ENCODE peak calls at places on chromosome 10, in eight cellular contexts. Z is GDM1; L is fibroblast of lung; N is stimulated activated CD4-positive, alpha-beta T cell treated with anti-CD3 and anti-CD28 coated beads, Interleukin-1b, Interleukin-23, amount 100 ng/mL, for 1 hour; K is stimulated activated naive B cell treated with anti-CD40 and anti-IgM and Interleukin-4, amounts not matched to agents 10 μg/mL and 1 μg/mL and 100 μg/mL, for 72 hours; M is thoracic aorta; U is effector memory CD8-positive, alpha-beta T cell; J is activated CD8-positive, alpha-beta memory T cell treated with anti-CD3 and anti-CD28 coated beads, Interleukin-2, amount 50 U/mL, for 4 hours. Y is an unnamed sample.

GRCh38 chr10:89263091-89263490 is 11.5 kb upstream of the LIPA start:
- DNase-seq in N (no peak), K (no peak), L (no peak), M (no peak), Z (no peak), J (no peak), U (no peak), Y (no peak)

GRCh38 chr10:2936816-2937215 is 130.5 kb upstream of the PFKP start:
- DNase-seq in N (no peak), K (no peak), U (no peak), L (peak; percentile 48), J (no peak), M (no peak), Z (no peak), Y (peak; percentile 8)

GRCh38 chr10:103745264-103746247 is 109.8 kb downstream of the SH3PXD2A start:
- DNase-seq in J (peak; percentile 41), M (no peak), L (peak; percentile 54), U (no peak), Z (peak; percentile 13), K (no peak), N (peak; percentile 32), Y (peak; percentile 47)

GRCh38 chr10:89548673-89549072 is 13.3 kb upstream of the SLC16A12 start:
- DNase-seq in M (no peak), U (no peak), Z (no peak), K (no peak), L (no peak), N (no peak), J (no peak), Y (no peak)

GRCh38 chr10:125213541-125214282 is 53.3 kb upstream of the CTBP2 start:
- DNase-seq in Z (no peak), U (no peak), N (no peak), L (peak; percentile 25), J (no peak), M (no peak), K (no peak), Y (no peak)

GRCh38 chr10:74079914-74080590 is 70.6 kb downstream of the AP3M1 start:
- DNase-seq in K (no peak), L (peak; percentile 65), M (no peak), J (no peak), U (no peak), Z (no peak), N (no peak), Y (no peak)

GRCh38 chr10:50417906-50418697 is 166.8 kb upstream of the ASAH2 start:
- DNase-seq in Z (peak; percentile 38), J (peak; percentile 24), U (peak; percentile 34), M (peak; percentile 13), K (peak; percentile 42), L (peak; percentile 91), N (no peak), Y (peak; percentile 74)

GRCh38 chr10:131638481-131639278 is 262.1 kb upstream of the PPP2R2D start:
- DNase-seq in M (no peak), L (no peak), J (no peak), N (no peak), Z (no peak), U (no peak), K (no peak), Y (no peak)

GRCh38 chr10:43921478-43921877 is 272.8 kb upstream of the ZNF32 start:
- DNase-seq in U (no peak), J (no peak), K (no peak), M (no peak), N (no peak), Z (no peak), L (no peak), Y (no peak)

GRCh38 chr10:63773962-63774361 is 252.8 kb downstream of the REEP3 start:
- DNase-seq in L (no peak), U (no peak), J (no peak), N (no peak), M (no peak), K (no peak), Z (no peak), Y (no peak)

GRCh38 chr10:21747809-21748208 is 213.8 kb downstream of the MLLT10 start:
- DNase-seq in N (no peak), Z (no peak), M (no peak), K (no peak), J (no peak), L (no peak), U (no peak), Y (no peak)

GRCh38 chr10:2798340-2798739 is 269.0 kb upstream of the PFKP start:
- DNase-seq in Z (no peak), L (no peak), U (no peak), N (no peak), K (no peak), J (no peak), M (no peak), Y (no peak)

GRCh38 chr10:77667426-77668324 is 30.1 kb upstream of the KCNMA1 start:
- DNase-seq in U (no peak), J (no peak), M (no peak), N (no peak), Z (no peak), L (no peak), K (no peak), Y (no peak)

GRCh38 chr10:101558671-101559595 is 29.1 kb downstream of the POLL start:
- DNase-seq in N (no peak), M (no peak), K (no peak), J (no peak), Z (no peak), L (no peak), U (no peak), Y (no peak)

GRCh38 chr10:17028843-17029580 is 100.6 kb downstream of the CUBN start:
- DNase-seq in U (no peak), K (no peak), M (no peak), N (no peak), Z (no peak), L (no peak), J (no peak), Y (no peak)

GRCh38 chr10:22824984-22825383 is 102.9 kb upstream of the ARMC3 start:
- DNase-seq in U (no peak), Z (no peak), J (no peak), K (no peak), M (no peak), N (no peak), L (peak; percentile 90), Y (no peak)

GRCh38 chr10:127694580-127695193 is 42.3 kb upstream of the FOXI2 start:
- DNase-seq in K (peak; percentile 15), U (no peak), J (no peak), Z (peak; percentile 42), N (no peak), L (no peak), M (no peak), Y (peak; percentile 47)

GRCh38 chr10:114544045-114544659 is 113.9 kb downstream of the ABLIM1 start:
- DNase-seq in Z (peak; percentile 46), K (peak; percentile 67), U (peak; percentile 72), J (peak; percentile 58), N (peak; percentile 37), M (no peak), L (no peak), Y (peak; percentile 62)

GRCh38 chr10:130013938-130014733 is 50.1 kb upstream of the EBF3 start:
- DNase-seq in U (no peak), M (no peak), N (no peak), L (no peak), J (no peak), K (no peak), Z (no peak), Y (no peak)

GRCh38 chr10:88386878-88387773 is 196.0 kb downstream of the RNLS start:
- DNase-seq in Z (peak; percentile 86), J (no peak), U (no peak), M (no peak), L (peak; percentile 94), K (peak; percentile 6), N (no peak), Y (peak; percentile 64)

GRCh38 chr10:44874176-44874575 is 37.0 kb upstream of the TMEM72 start:
- DNase-seq in M (no peak), N (no peak), L (peak; percentile 30), K (no peak), J (no peak), Z (no peak), U (no peak), Y (no peak)

GRCh38 chr10:1045415-1045814 is 3.5 kb downstream of the IDI1 start:
- DNase-seq in M (no peak), J (no peak), L (no peak), N (no peak), U (no peak), Z (no peak), K (no peak), Y (no peak)

GRCh38 chr10:87740232-87740631 is 77.8 kb downstream of the ATAD1 start:
- DNase-seq in L (peak; percentile 40), Z (no peak), N (no peak), J (no peak), K (no peak), U (no peak), M (no peak), Y (no peak)

GRCh38 chr10:131790021-131790420 is 110.8 kb upstream of the PPP2R2D start:
- DNase-seq in U (no peak), K (no peak), N (no peak), L (no peak), Z (peak; percentile 3), J (no peak), M (no peak), Y (no peak)

GRCh38 chr10:11551915-11552602 is 59.4 kb downstream of the USP6NL start:
- DNase-seq in Z (no peak), K (no peak), M (no peak), U (no peak), L (peak; percentile 98), J (no peak), N (no peak), Y (no peak)

GRCh38 chr10:84097787-84098353 is 41.4 kb upstream of the GHITM start:
- DNase-seq in M (no peak), U (no peak), Z (no peak), K (no peak), J (no peak), N (no peak), L (peak; percentile 12), Y (no peak)

GRCh38 chr10:116694253-116694926 is 48.0 kb downstream of the HSPA12A start:
- DNase-seq in K (no peak), U (no peak), N (no peak), L (peak; percentile 7), Z (no peak), J (no peak), M (no peak), Y (no peak)

GRCh38 chr10:69800109-69800508 is 1.6 kb upstream of the COL13A1 start:
- DNase-seq in L (peak; percentile 57), N (no peak), Z (no peak), J (no peak), M (no peak), K (no peak), U (no peak), Y (peak; percentile 62)

GRCh38 chr10:96709525-96709924 is 10.8 kb downstream of the PIK3AP1 start:
- DNase-seq in K (no peak), Z (no peak), M (no peak), J (no peak), U (no peak), N (no peak), L (no peak), Y (no peak)

GRCh38 chr10:126090911-126091728 is 194.8 kb downstream of the FANK1 start:
- DNase-seq in M (no peak), U (no peak), L (peak; percentile 98), J (no peak), Z (no peak), K (no peak), N (no peak), Y (no peak)

GRCh38 chr10:17713133-17713532 is 38.9 kb upstream of the TMEM236 start:
- DNase-seq in Z (no peak), N (no peak), L (no peak), J (no peak), U (no peak), K (no peak), M (no peak), Y (no peak)

GRCh38 chr10:117993166-117993565 is 53.6 kb downstream of the RAB11FIP2 start:
- DNase-seq in K (no peak), J (no peak), U (no peak), M (no peak), N (no peak), Z (no peak), L (no peak), Y (no peak)

GRCh38 chr10:91683976-91684375 is 51.1 kb upstream of the PPP1R3C start:
- DNase-seq in Z (no peak), L (peak; percentile 89), N (no peak), J (no peak), M (no peak), K (no peak), U (no peak), Y (no peak)

GRCh38 chr10:71260622-71261325 is 48.4 kb downstream of the UNC5B start:
- DNase-seq in K (no peak), N (no peak), M (no peak), Z (no peak), J (no peak), U (no peak), L (peak; percentile 96), Y (no peak)

Y was measured in colonic mucosa.